ENCODE peak calls at places on chromosomes 3 and 15, in six cellular contexts. E is right cardiac atrium, W is GM23338, X is dorsolateral prefrontal cortex, J is neuronal stem cell, Y is fibroblast of lung. H is an unnamed sample.

GRCh38 chr3:186589115-186589514 is 18.6 kb downstream of the DNAJB11 start:
- DNase-seq in E (no peak), X (no peak), W (peak), Y (peak), J (no peak), H (no peak)

GRCh38 chr3:17009831-17010230 is 125.1 kb downstream of the PLCL2 start:
- DNase-seq in J (no peak), E (no peak), W (no peak), Y (peak), X (no peak), H (no peak)

GRCh38 chr3:69090021-69090420 is 5.3 kb downstream of the ARL6IP5 start:
- DNase-seq in Y (peak), X (no peak), J (no peak), E (no peak), W (no peak), H (no peak)

GRCh38 chr15:90599116-90599515 is 69.4 kb downstream of the CRTC3 start:
- DNase-seq in E (no peak), W (no peak), Y (no peak), X (no peak), J (no peak), H (no peak)

GRCh38 chr3:88440701-88441100 is 290.9 kb downstream of the C3orf38 start:
- DNase-seq in E (no peak), X (no peak), J (no peak), Y (no peak), W (no peak), H (no peak)

GRCh38 chr15:68054658-68055223 is 626 bp downstream of the PIAS1 start:
- DNase-seq in J (peak), Y (peak), W (peak), X (peak), E (peak), H (peak)

GRCh38 chr3:10170915-10171478 is 6.3 kb downstream of the IRAK2 start:
- DNase-seq in J (no peak), E (no peak), W (no peak), Y (no peak), X (no peak), H (peak)

GRCh38 chr3:22276351-22276750 is 525.3 kb upstream of the ZNF385D start:
- DNase-seq in W (no peak), E (no peak), Y (no peak), X (no peak), J (no peak), H (no peak)

GRCh38 chr3:84666468-84666867 is 292.3 kb upstream of the CADM2 start:
- DNase-seq in W (no peak), X (no peak), J (no peak), Y (no peak), E (no peak), H (no peak)

GRCh38 chr15:90497912-90498311 is 31.8 kb upstream of the CRTC3 start:
- DNase-seq in W (peak), X (no peak), E (no peak), Y (no peak), J (no peak), H (no peak)

GRCh38 chr3:6079518-6080179 is 781.3 kb upstream of the GRM7 start:
- DNase-seq in W (no peak), X (no peak), E (no peak), Y (no peak), J (no peak), H (no peak)

GRCh38 chr3:167743799-167744198 is 8.3 kb downstream of the SERPINI1 start:
- DNase-seq in E (no peak), Y (no peak), W (no peak), J (no peak), X (no peak), H (no peak)

GRCh38 chr15:63605036-63605435 is 7.8 kb downstream of the FBXL22 start:
- DNase-seq in J (no peak), X (no peak), E (no peak), W (no peak), Y (no peak), H (no peak)

GRCh38 chr3:190368871-190369270 is 19.1 kb upstream of the CLDN16 start:
- DNase-seq in E (no peak), W (no peak), Y (no peak), X (no peak), J (no peak), H (no peak)

GRCh38 chr3:190366145-190366544 is 21.8 kb upstream of the CLDN16 start:
- DNase-seq in E (no peak), X (no peak), J (no peak), W (no peak), Y (no peak), H (no peak)

GRCh38 chr3:190371152-190371551 is 16.8 kb upstream of the CLDN16 start:
- DNase-seq in E (no peak), Y (no peak), W (no peak), X (no peak), J (no peak), H (no peak)

GRCh38 chr3:190370369-190370768 is 17.6 kb upstream of the CLDN16 start:
- DNase-seq in E (no peak), J (no peak), Y (no peak), W (no peak), X (no peak), H (no peak)

GRCh38 chr3:190369701-190370295 is 18.2 kb upstream of the CLDN16 start:
- DNase-seq in E (no peak), J (no peak), Y (no peak), X (no peak), W (no peak), H (no peak)
- H3K4me3 ChIP-seq in E (no peak), J (no peak), Y (no peak), X (no peak), W (no peak), H (no peak)

DNA sequence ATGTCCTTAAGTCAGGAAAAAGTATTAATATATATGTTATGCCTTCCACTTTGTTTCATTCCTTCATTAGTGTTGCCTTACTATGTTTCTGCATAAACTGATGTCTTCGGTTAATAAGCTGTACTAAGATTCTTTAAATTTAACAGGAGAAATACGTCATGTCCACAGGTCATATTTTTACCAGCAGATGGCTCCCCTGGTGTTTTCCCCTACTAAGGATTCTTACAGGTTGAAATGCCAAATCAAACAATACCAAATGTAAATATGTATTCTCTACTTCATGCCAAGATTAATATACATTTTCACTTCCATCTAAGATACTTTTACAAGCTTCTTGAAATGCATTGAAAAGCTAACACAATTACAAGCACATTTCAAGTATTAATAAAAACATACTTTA is 1602.1 kb downstream of the SI start:
- DNase-seq in E (no peak), J (no peak), X (no peak), W (peak), Y (no peak), H (no peak)
- H3K4me3 ChIP-seq in E (no peak), J (no peak), X (no peak), W (no peak), Y (no peak), H (no peak)

GRCh38 chr3:42302924-42303634 is 37.1 kb upstream of the CCK start:
- DNase-seq in E (no peak), X (no peak), Y (no peak), W (no peak), J (no peak), H (no peak)

GRCh38 chr3:42314411-42314810 is 48.4 kb upstream of the CCK start:
- DNase-seq in X (no peak), W (peak), Y (no peak), E (no peak), J (no peak), H (no peak)

GRCh38 chr3:42306499-42306898 is 40.5 kb upstream of the CCK start:
- DNase-seq in E (no peak), Y (no peak), X (no peak), J (no peak), W (no peak), H (no peak)

GRCh38 chr3:42308651-42309050 is 42.7 kb upstream of the CCK start:
- DNase-seq in J (no peak), E (no peak), W (no peak), X (no peak), Y (no peak), H (no peak)
- H3K4me3 ChIP-seq in J (no peak), E (no peak), W (no peak), X (no peak), Y (no peak), H (no peak)

GRCh38 chr3:197580253-197580691 is 24.5 kb upstream of the BDH1 start:
- DNase-seq in X (no peak), E (no peak), W (peak), Y (no peak), J (no peak), H (no peak)

GRCh38 chr3:197577366-197578074 is 21.8 kb upstream of the BDH1 start:
- DNase-seq in E (no peak), J (no peak), W (no peak), Y (no peak), X (no peak), H (no peak)

GRCh38 chr3:197575362-197575761 is 19.6 kb upstream of the BDH1 start:
- DNase-seq in J (no peak), E (no peak), X (no peak), W (no peak), Y (no peak), H (no peak)

GRCh38 chr3:197578376-197578775 is 22.6 kb upstream of the BDH1 start:
- DNase-seq in E (no peak), Y (no peak), X (no peak), W (no peak), J (no peak), H (no peak)

GRCh38 chr3:197576838-197577237 is 21.1 kb upstream of the BDH1 start:
- DNase-seq in J (no peak), X (no peak), E (no peak), W (no peak), Y (no peak), H (no peak)
- H3K4me3 ChIP-seq in J (no peak), X (no peak), E (no peak), W (no peak), Y (no peak), H (no peak)

H was measured in aorta.